ENCODE peak calls at places on chromosome 6, in four cellular contexts. B is pancreas; L is heart left ventricle; N is naive thymus-derived CD4-positive, alpha-beta T cell. I is an unnamed sample.

GRCh38 chr6:124131259-124131658 is 327.6 kb downstream of the NKAIN2 start:
- DNase-seq in B (no peak), L (no peak), N (no peak), I (no peak)

GRCh38 chr6:112007254-112007653 is 46.6 kb upstream of the CCN6 start:
- DNase-seq in B (no peak), L (no peak), N (no peak), I (no peak)

GRCh38 chr6:83480470-83480869 is 31.9 kb upstream of the PRSS35 start:
- DNase-seq in B (no peak), L (no peak), N (no peak), I (no peak)

GRCh38 chr6:23654745-23655144 is 471.3 kb upstream of the NRSN1 start:
- DNase-seq in B (no peak), L (no peak), N (no peak), I (no peak)

GRCh38 chr6:150770631-150771030 is 94.9 kb upstream of the MTHFD1L start:
- DNase-seq in B (no peak), L (no peak), N (no peak), I (no peak)

GRCh38 chr6:111468329-111469012 is 14.5 kb downstream of the REV3L start:
- DNase-seq in B (no peak), L (no peak), N (no peak), I (no peak)

GRCh38 chr6:130625825-130626500 is 201.2 kb upstream of the SMLR1 start:
- DNase-seq in B (no peak), L (no peak), N (no peak), I (no peak)

GRCh38 chr6:43833223-43833995 is 63.4 kb downstream of the VEGFA start:
- DNase-seq in B (peak; percentile 67), L (no peak), N (no peak), I (no peak)

GRCh38 chr6:95686272-95686671 is 108.9 kb downstream of the MANEA start:
- DNase-seq in B (no peak), L (no peak), N (no peak), I (no peak)

GRCh38 chr6:157265630-157266029 is 57.7 kb downstream of the TMEM242 start:
- DNase-seq in B (no peak), L (no peak), N (no peak), I (no peak)

GRCh38 chr6:170110201-170111140 is 180.4 kb downstream of the DLL1 start:
- DNase-seq in B (no peak), L (peak; percentile 4), N (peak; percentile 8), I (peak; percentile 4)

GRCh38 chr6:43708857-43709653 is 21.5 kb upstream of the MRPS18A start:
- DNase-seq in B (no peak), L (no peak), N (no peak), I (peak; percentile 51)

GRCh38 chr6:155985660-155986138 is 530.1 kb upstream of the NOX3 start:
- DNase-seq in B (no peak), L (peak; percentile 38), N (no peak), I (no peak)

GRCh38 chr6:17589402-17590116 is 10.5 kb upstream of the FAM8A1 start:
- DNase-seq in B (no peak), L (no peak), N (no peak), I (no peak)

GRCh38 chr6:138107078-138107751 is at the start of gene PERP:
- DNase-seq in B (peak; percentile 83), L (peak; percentile 68), N (peak; percentile 79), I (peak; percentile 19)

GRCh38 chr6:2327591-2327990 is 82.2 kb upstream of the GMDS start:
- DNase-seq in B (no peak), L (no peak), N (no peak), I (no peak)
- H3K9me3 ChIP-seq in B (no peaks in the 10 kb centered on the region), L (no peaks in the 10 kb centered on the region), N (no peaks in the 10 kb centered on the region), I (no peaks in the 10 kb centered on the region)

GRCh38 chr6:33993653-33994052 is 152.2 kb downstream of the GRM4 start:
- DNase-seq in B (no peak), L (no peak), N (no peak), I (no peak)

GRCh38 chr6:33992191-33992590 is 153.7 kb downstream of the GRM4 start:
- DNase-seq in B (no peak), L (no peak), N (no peak), I (no peak)

GRCh38 chr6:33993091-33993490 is 152.8 kb downstream of the GRM4 start:
- DNase-seq in B (no peak), L (no peak), N (no peak), I (no peak)

GRCh38 chr6:33990061-33990541 is 155.8 kb downstream of the GRM4 start:
- DNase-seq in B (no peak), L (no peak), N (no peak), I (no peak)

GRCh38 chr6:33991610-33992009 is 154.3 kb downstream of the GRM4 start:
- DNase-seq in B (no peak), L (no peak), N (no peak), I (no peak)
- H3K27me3 ChIP-seq in B (no peaks in the 10 kb centered on the region), L (peaks cover 42% of the 10 kb centered on the region), N (no peaks in the 10 kb centered on the region), I (no peaks in the 10 kb centered on the region)

GRCh38 chr6:7171733-7172132 is 64.0 kb downstream of the RREB1 start:
- DNase-seq in B (no peak), L (no peak), N (no peak), I (no peak)
- H3K27ac ChIP-seq in B (peak overlapping the region; percentile 51), L (no peak overlapping the region), N (no peak overlapping the region), I (peak overlapping the region; percentile 77)

DNA sequence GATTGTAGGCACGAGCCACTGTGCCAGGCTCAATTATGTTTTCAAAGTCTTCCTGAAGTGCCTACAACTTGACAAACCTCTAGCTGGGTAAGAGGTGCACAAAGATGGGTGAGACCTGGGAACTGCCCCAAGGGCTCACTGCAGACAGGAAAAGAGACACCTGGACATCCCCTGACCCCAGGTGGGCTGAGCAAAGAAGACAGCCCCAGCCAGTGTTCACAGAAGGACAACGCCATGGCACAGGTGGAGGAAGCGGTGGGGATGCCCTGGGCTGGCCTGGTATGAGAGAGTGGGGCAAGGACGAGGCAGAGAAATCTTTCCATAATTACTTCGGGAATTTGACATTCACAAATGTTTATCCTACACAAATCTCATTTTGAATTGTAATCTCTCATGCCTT is 278.9 kb downstream of the SMOC2 start:
- DNase-seq in B (no peak), L (no peak), N (no peak), I (no peak)
- H3K9me3 ChIP-seq in B (no peaks in the 10 kb centered on the region), L (no peaks in the 10 kb centered on the region), N (no peaks in the 10 kb centered on the region), I (no peaks in the 10 kb centered on the region)

DNA sequence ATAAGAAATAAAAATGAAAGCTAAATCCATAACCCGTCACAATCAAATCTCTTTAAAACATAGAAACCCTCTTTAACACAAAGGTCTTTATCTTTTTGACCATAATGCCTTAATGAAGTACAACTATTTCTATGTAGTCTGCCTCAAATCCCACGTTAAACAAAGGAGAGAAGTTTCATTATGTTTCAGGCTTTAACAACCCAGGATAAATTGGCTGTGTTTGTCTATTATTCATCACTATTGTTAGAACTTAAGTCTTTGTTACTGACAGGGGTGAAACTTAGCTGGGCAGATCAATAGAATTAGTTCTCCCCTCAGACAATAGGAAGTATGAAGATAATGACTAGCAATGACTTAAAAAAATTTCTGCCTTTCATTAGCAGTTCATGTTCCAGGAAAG is 10.1 kb upstream of the METTL24 start:
- DNase-seq in B (no peak), L (no peak), N (no peak), I (no peak)
- H3K27me3 ChIP-seq in B (no peaks in the 10 kb centered on the region), L (peaks cover 7% of the 10 kb centered on the region), N (no peaks in the 10 kb centered on the region), I (no peaks in the 10 kb centered on the region)

GRCh38 chr6:21444861-21445260 is 148.7 kb upstream of the SOX4 start:
- DNase-seq in B (no peak), L (no peak), N (no peak), I (no peak)
- H3K27ac ChIP-seq in B (no peak overlapping the region), L (no peak overlapping the region), N (no peak overlapping the region), I (no peak overlapping the region)

GRCh38 chr6:114052141-114052540 is 81.2 kb upstream of the HDAC2 start:
- DNase-seq in B (no peak), L (no peak), N (no peak), I (no peak)

GRCh38 chr6:114055758-114056157 is 84.8 kb upstream of the HDAC2 start:
- DNase-seq in B (no peak), L (no peak), N (no peak), I (no peak)

GRCh38 chr6:114055319-114055718 is 84.4 kb upstream of the HDAC2 start:
- DNase-seq in B (no peak), L (no peak), N (no peak), I (no peak)

GRCh38 chr6:114051031-114051430 is 80.1 kb upstream of the HDAC2 start:
- DNase-seq in B (no peak), L (no peak), N (no peak), I (no peak)

DNA sequence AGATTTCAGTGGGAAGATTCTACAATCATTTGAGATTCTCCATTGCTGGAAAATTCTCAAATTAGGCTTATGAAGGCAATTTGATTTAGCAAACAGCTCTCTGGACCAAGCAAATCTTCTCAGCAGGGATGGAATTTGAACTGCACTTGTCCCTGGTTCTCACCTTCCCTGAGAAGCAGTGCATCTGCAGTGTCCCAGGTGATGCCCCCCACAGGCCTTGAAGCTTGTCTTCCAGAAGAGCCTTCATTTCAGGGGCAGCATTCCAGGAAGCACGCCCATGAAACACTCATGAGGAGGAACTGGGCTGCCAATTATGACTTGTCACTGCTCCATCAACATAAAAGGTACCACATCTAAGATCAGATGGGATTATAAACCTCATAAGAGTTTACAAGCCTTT is 82.8 kb upstream of the HDAC2 start:
- DNase-seq in B (no peak), L (no peak), N (no peak), I (no peak)
- H3K9me3 ChIP-seq in B (no peaks in the 10 kb centered on the region), L (no peaks in the 10 kb centered on the region), N (no peaks in the 10 kb centered on the region), I (no peaks in the 10 kb centered on the region)

GRCh38 chr6:20620043-20620442 is 85.8 kb downstream of the CDKAL1 start:
- DNase-seq in B (no peak), L (no peak), N (no peak), I (no peak)
- H3K27me3 ChIP-seq in B (no peaks in the 10 kb centered on the region), L (no peaks in the 10 kb centered on the region), N (no peaks in the 10 kb centered on the region), I (no peaks in the 10 kb centered on the region)

GRCh38 chr6:149409617-149410016 is 9.6 kb downstream of the SUMO4 start:
- DNase-seq in B (no peak), L (no peak), N (no peak), I (no peak)
- H3K27ac ChIP-seq in B (no peak overlapping the region), L (no peak overlapping the region), N (no peak overlapping the region), I (peak overlapping the region; percentile 67)

GRCh38 chr6:22290045-22290444 is 6.8 kb downstream of the PRL start:
- DNase-seq in B (no peak), L (no peak), N (no peak), I (no peak)
- H3K9me3 ChIP-seq in B (no peaks in the 10 kb centered on the region), L (no peaks in the 10 kb centered on the region), N (no peaks in the 10 kb centered on the region), I (no peaks in the 10 kb centered on the region)

I was measured in gastrocnemius medialis.